ENCODE peak calls at places on chromosomes 12 and 14, in seven cellular contexts. One of them, this sample, is unnamed.

GRCh38 chr14:50479041-50479440 is 53.3 kb downstream of the MAP4K5 start:
- DNase-seq in transverse colon: no peak
- DNase-seq in left lung: no peak
- DNase-seq in Calu3: no peak
- DNase-seq in endothelial cell: no peak
- DNase-seq in spleen: no peak
- DNase-seq in AG04449: no peak
- DNase-seq in this sample: no peak

GRCh38 chr12:24479131-24479530 is 469.8 kb downstream of the BCAT1 start:
- DNase-seq in transverse colon: no peak
- DNase-seq in left lung: no peak
- DNase-seq in Calu3: no peak
- DNase-seq in endothelial cell: no peak
- DNase-seq in spleen: no peak
- DNase-seq in AG04449: no peak
- DNase-seq in this sample: no peak

GRCh38 chr12:54369597-54370217 is 5.4 kb upstream of the GPR84 start:
- DNase-seq in transverse colon: no peak
- DNase-seq in left lung: no peak
- DNase-seq in Calu3: no peak
- DNase-seq in endothelial cell: no peak
- DNase-seq in spleen: peak
- DNase-seq in AG04449: no peak
- DNase-seq in this sample: no peak

GRCh38 chr12:103877934-103878510 is 37.0 kb upstream of the NT5DC3 start:
- DNase-seq in transverse colon: peak
- DNase-seq in left lung: no peak
- DNase-seq in Calu3: peak
- DNase-seq in endothelial cell: peak
- DNase-seq in spleen: no peak
- DNase-seq in AG04449: no peak
- DNase-seq in this sample: no peak

GRCh38 chr12:39807043-39807442 is 187.4 kb upstream of the ABCD2 start:
- DNase-seq in transverse colon: no peak
- DNase-seq in left lung: no peak
- DNase-seq in Calu3: no peak
- DNase-seq in endothelial cell: peak
- DNase-seq in spleen: no peak
- DNase-seq in AG04449: no peak
- DNase-seq in this sample: no peak

GRCh38 chr14:74656964-74657363 is 44.9 kb upstream of the LTBP2 start:
- DNase-seq in transverse colon: no peak
- DNase-seq in left lung: no peak
- DNase-seq in Calu3: no peak
- DNase-seq in endothelial cell: no peak
- DNase-seq in spleen: no peak
- DNase-seq in AG04449: no peak
- DNase-seq in this sample: no peak

GRCh38 chr12:111557271-111558106 is 41.6 kb downstream of the ATXN2 start:
- DNase-seq in transverse colon: no peak
- DNase-seq in left lung: no peak
- DNase-seq in Calu3: no peak
- DNase-seq in endothelial cell: no peak
- DNase-seq in spleen: no peak
- DNase-seq in AG04449: no peak
- DNase-seq in this sample: no peak

GRCh38 chr12:91272456-91273063 is 89.9 kb upstream of the DCN start:
- DNase-seq in transverse colon: peak
- DNase-seq in left lung: no peak
- DNase-seq in Calu3: no peak
- DNase-seq in endothelial cell: no peak
- DNase-seq in spleen: no peak
- DNase-seq in AG04449: no peak
- DNase-seq in this sample: no peak

GRCh38 chr12:118417942-118418341 is 41.6 kb downstream of the SUDS3 start:
- DNase-seq in transverse colon: no peak
- DNase-seq in left lung: no peak
- DNase-seq in Calu3: no peak
- DNase-seq in endothelial cell: no peak
- DNase-seq in spleen: no peak
- DNase-seq in AG04449: no peak
- DNase-seq in this sample: no peak

GRCh38 chr14:29442720-29443119 is 484.9 kb downstream of the PRKD1 start:
- DNase-seq in transverse colon: no peak
- DNase-seq in left lung: no peak
- DNase-seq in Calu3: no peak
- DNase-seq in endothelial cell: no peak
- DNase-seq in spleen: no peak
- DNase-seq in AG04449: no peak
- DNase-seq in this sample: no peak

GRCh38 chr14:20427231-20428009 is 8.5 kb downstream of the KLHL33 start:
- DNase-seq in transverse colon: no peak
- DNase-seq in left lung: no peak
- DNase-seq in Calu3: no peak
- DNase-seq in endothelial cell: no peak
- DNase-seq in spleen: no peak
- DNase-seq in AG04449: no peak
- DNase-seq in this sample: no peak

GRCh38 chr14:69050235-69051184 is 71.4 kb upstream of the ACTN1 start:
- DNase-seq in transverse colon: no peak
- DNase-seq in left lung: no peak
- DNase-seq in Calu3: no peak
- DNase-seq in endothelial cell: no peak
- DNase-seq in spleen: no peak
- DNase-seq in AG04449: no peak
- DNase-seq in this sample: no peak

GRCh38 chr14:90536511-90537191 is 139.8 kb downstream of the CALM1 start:
- DNase-seq in transverse colon: no peak
- DNase-seq in left lung: no peak
- DNase-seq in Calu3: no peak
- DNase-seq in endothelial cell: no peak
- DNase-seq in spleen: no peak
- DNase-seq in AG04449: no peak
- DNase-seq in this sample: no peak

GRCh38 chr12:12784911-12785814 is at the start of gene APOLD1:
- DNase-seq in transverse colon: no peak
- DNase-seq in left lung: no peak
- DNase-seq in Calu3: no peak
- DNase-seq in endothelial cell: peak
- DNase-seq in spleen: no peak
- DNase-seq in AG04449: no peak
- DNase-seq in this sample: no peak

GRCh38 chr12:42758806-42759205 is 169.3 kb upstream of the PRICKLE1 start:
- DNase-seq in transverse colon: no peak
- DNase-seq in left lung: no peak
- DNase-seq in Calu3: no peak
- DNase-seq in endothelial cell: no peak
- DNase-seq in spleen: no peak
- DNase-seq in AG04449: no peak
- DNase-seq in this sample: no peak

GRCh38 chr12:47218191-47218654 is 138.5 kb upstream of the AMIGO2 start:
- DNase-seq in transverse colon: no peak
- DNase-seq in left lung: no peak
- DNase-seq in Calu3: no peak
- DNase-seq in endothelial cell: no peak
- DNase-seq in spleen: no peak
- DNase-seq in AG04449: no peak
- DNase-seq in this sample: no peak

GRCh38 chr12:75476076-75476475 is 4.5 kb upstream of the GLIPR1 start:
- DNase-seq in transverse colon: no peak
- DNase-seq in left lung: no peak
- DNase-seq in Calu3: no peak
- DNase-seq in endothelial cell: no peak
- DNase-seq in spleen: no peak
- DNase-seq in AG04449: no peak
- DNase-seq in this sample: no peak

GRCh38 chr12:6753772-6754356 is 923 bp upstream of the MLF2 start:
- DNase-seq in transverse colon: no peak
- DNase-seq in left lung: no peak
- DNase-seq in Calu3: no peak
- DNase-seq in endothelial cell: no peak
- DNase-seq in spleen: no peak
- DNase-seq in AG04449: no peak
- DNase-seq in this sample: no peak

GRCh38 chr14:100129161-100129589 is 30.3 kb downstream of the DEGS2 start:
- DNase-seq in transverse colon: no peak
- DNase-seq in left lung: no peak
- DNase-seq in Calu3: no peak
- DNase-seq in endothelial cell: no peak
- DNase-seq in spleen: no peak
- DNase-seq in AG04449: no peak
- DNase-seq in this sample: no peak

GRCh38 chr12:50506753-50507473 is 2.1 kb downstream of the DIP2B start:
- DNase-seq in transverse colon: no peak
- DNase-seq in left lung: no peak
- DNase-seq in Calu3: no peak
- DNase-seq in endothelial cell: no peak
- DNase-seq in spleen: no peak
- DNase-seq in AG04449: no peak
- DNase-seq in this sample: no peak

GRCh38 chr12:15677207-15677606 is 112.0 kb downstream of the EPS8 start:
- DNase-seq in transverse colon: no peak
- DNase-seq in left lung: no peak
- DNase-seq in Calu3: no peak
- DNase-seq in endothelial cell: no peak
- DNase-seq in spleen: no peak
- DNase-seq in AG04449: no peak
- DNase-seq in this sample: no peak
- TF ChIP-seq CTCF in transverse colon: no peak
- TF ChIP-seq CTCF in left lung: no peak
- TF ChIP-seq CTCF in Calu3: no peak
- TF ChIP-seq CTCF in endothelial cell: no peak
- TF ChIP-seq CTCF in spleen: no peak
- TF ChIP-seq CTCF in AG04449: no peak
- TF ChIP-seq CTCF in this sample: no peak

DNA sequence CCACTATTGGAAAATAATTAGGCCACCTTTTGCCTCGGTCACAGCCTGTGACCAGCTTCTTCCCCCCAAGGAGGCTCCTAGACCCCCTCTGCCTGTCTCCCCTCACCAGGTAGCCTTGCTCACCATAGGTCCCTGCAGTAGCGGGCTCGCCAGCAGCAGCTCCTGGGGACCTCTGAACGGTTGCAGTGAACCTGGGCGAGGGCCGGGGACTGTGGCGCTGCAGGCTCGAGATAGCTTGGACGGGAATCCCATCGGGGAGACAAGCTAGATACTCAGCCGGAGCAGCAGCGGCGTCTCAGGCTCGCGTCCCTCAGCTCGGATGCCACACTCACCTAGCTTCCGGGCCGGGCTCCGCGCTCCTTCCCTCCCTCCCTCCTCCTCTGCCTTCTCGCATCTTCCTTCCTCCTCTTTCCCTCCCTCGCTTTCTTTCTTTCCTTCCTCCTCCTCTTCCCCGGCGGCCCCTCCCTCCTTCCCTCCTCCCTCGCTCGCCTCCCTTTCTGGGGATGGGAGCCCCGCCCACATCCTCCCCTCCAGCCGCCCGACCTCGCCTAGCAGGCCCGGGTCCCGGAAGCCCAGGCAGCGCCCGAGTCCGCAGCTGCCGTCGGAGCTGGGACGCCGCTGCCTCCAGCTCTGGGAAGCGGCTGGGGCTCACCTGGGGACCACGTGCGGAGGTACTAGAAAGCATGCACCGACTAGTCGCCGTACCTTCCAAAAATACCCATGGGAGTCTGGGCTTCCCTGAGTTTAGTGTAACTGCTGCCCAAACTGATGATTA is at the start of gene BMP4:
- DNase-seq in transverse colon: peak
- DNase-seq in left lung: peak
- DNase-seq in Calu3: peak
- DNase-seq in endothelial cell: peak
- DNase-seq in spleen: peak
- DNase-seq in AG04449: no peak
- DNase-seq in this sample: peak
- TF ChIP-seq CTCF in transverse colon: no peak
- TF ChIP-seq CTCF in left lung: no peak
- TF ChIP-seq CTCF in Calu3: no peak
- TF ChIP-seq CTCF in endothelial cell: no peak
- TF ChIP-seq CTCF in spleen: no peak
- TF ChIP-seq CTCF in AG04449: no peak
- TF ChIP-seq CTCF in this sample: no peak

GRCh38 chr14:58272589-58273372 is 25.6 kb upstream of the ARID4A start:
- DNase-seq in transverse colon: no peak
- DNase-seq in left lung: no peak
- DNase-seq in Calu3: peak
- DNase-seq in endothelial cell: no peak
- DNase-seq in spleen: no peak
- DNase-seq in AG04449: no peak
- DNase-seq in this sample: no peak
- TF ChIP-seq CTCF in transverse colon: peak
- TF ChIP-seq CTCF in left lung: no peak
- TF ChIP-seq CTCF in Calu3: no peak
- TF ChIP-seq CTCF in endothelial cell: no peak
- TF ChIP-seq CTCF in spleen: no peak
- TF ChIP-seq CTCF in AG04449: peak
- TF ChIP-seq CTCF in this sample: no peak

DNA sequence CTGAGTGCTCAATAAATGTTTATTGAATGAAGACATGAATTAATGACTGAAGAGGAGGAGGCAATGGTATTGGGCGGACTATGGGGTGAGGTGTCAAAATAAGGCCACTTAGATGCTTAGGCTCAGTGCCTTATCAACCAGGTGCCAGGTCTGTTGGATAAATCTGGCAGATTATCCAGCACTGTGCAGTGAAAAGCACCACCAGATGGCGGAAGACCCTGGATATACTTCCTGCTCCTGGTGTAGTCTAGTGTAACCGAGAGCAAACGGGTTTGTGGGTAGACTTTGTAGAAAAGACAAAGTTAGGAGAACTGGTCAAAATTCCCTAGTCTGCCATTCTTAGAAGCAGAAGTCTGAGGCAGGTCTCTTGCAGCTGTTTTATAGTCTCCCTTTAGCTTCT is 306.3 kb downstream of the ATP23 start:
- DNase-seq in transverse colon: no peak
- DNase-seq in left lung: no peak
- DNase-seq in Calu3: no peak
- DNase-seq in endothelial cell: no peak
- DNase-seq in spleen: no peak
- DNase-seq in AG04449: no peak
- DNase-seq in this sample: no peak
- TF ChIP-seq CTCF in transverse colon: no peak
- TF ChIP-seq CTCF in left lung: no peak
- TF ChIP-seq CTCF in Calu3: no peak
- TF ChIP-seq CTCF in endothelial cell: no peak
- TF ChIP-seq CTCF in spleen: no peak
- TF ChIP-seq CTCF in AG04449: no peak
- TF ChIP-seq CTCF in this sample: no peak